ENCODE peak calls at places on chromosomes 12 and 14, in five cellular contexts. G is tibial artery; A is CD8-positive, alpha-beta T cell; Q is BJ; H is HL-60. U is an unnamed sample.

GRCh38 chr14:45610303-45610702 is 357.3 kb upstream of the MIS18BP1 start:
- DNase-seq in G (no peak), A (no peak), Q (peak; percentile 4), H (no peak), U (no peak)

GRCh38 chr14:61145903-61146411 is 135.2 kb downstream of the TMEM30B start:
- DNase-seq in G (no peak), A (no peak), Q (peak; percentile 95), H (no peak), U (peak; percentile 90)

GRCh38 chr12:101909646-101910045 is 32.3 kb downstream of the DRAM1 start:
- DNase-seq in G (no peak), A (no peak), Q (no peak), H (no peak), U (no peak)

GRCh38 chr12:110693731-110694130 is 4.8 kb upstream of the HVCN1 start:
- DNase-seq in G (peak; percentile 59), A (no peak), Q (no peak), H (peak; percentile 90), U (no peak)

GRCh38 chr14:95255487-95255886 is 64.2 kb downstream of the CLMN start:
- DNase-seq in G (peak; percentile 33), A (no peak), Q (no peak), H (peak; percentile 23), U (peak; percentile 32)

GRCh38 chr12:25592725-25593495 is 39.8 kb upstream of the LMNTD1 start:
- DNase-seq in G (no peak), A (no peak), Q (no peak), H (no peak), U (no peak)

GRCh38 chr14:29896354-29896768 is 31.3 kb downstream of the PRKD1 start:
- DNase-seq in G (no peak), A (no peak), Q (no peak), H (no peak), U (no peak)

GRCh38 chr14:60805881-60806569 is 71.5 kb downstream of the MNAT1 start:
- DNase-seq in G (no peak), A (no peak), Q (peak; percentile 37), H (no peak), U (peak; percentile 81)

GRCh38 chr14:74242055-74243042 is 3.1 kb downstream of the VSX2 start:
- DNase-seq in G (no peak), A (no peak), Q (no peak), H (no peak), U (no peak)
- H3K4me3 ChIP-seq in G (no peak overlapping the region), A (no peak overlapping the region), Q (no peak overlapping the region), H (no peak overlapping the region), U (no peak overlapping the region)

GRCh38 chr12:54191550-54192022 is 2.8 kb upstream of the SMUG1 start:
- DNase-seq in G (peak; percentile 82), A (peak; percentile 66), Q (no peak), H (peak; percentile 73), U (peak; percentile 87)
- TF ChIP-seq CTCF in G (peak; percentile 79), A (peak; percentile 68), Q (peak; percentile 92), H (peak; percentile 74), U (peak; percentile 88)

GRCh38 chr12:92105110-92105509 is 40.5 kb downstream of the BTG1 start:
- DNase-seq in G (no peak), A (no peak), Q (no peak), H (no peak), U (no peak)

GRCh38 chr12:92108651-92109050 is 37.0 kb downstream of the BTG1 start:
- DNase-seq in G (no peak), A (no peak), Q (peak; percentile 31), H (peak; percentile 84), U (peak; percentile 33)

GRCh38 chr12:92107621-92108131 is 38.0 kb downstream of the BTG1 start:
- DNase-seq in G (no peak), A (no peak), Q (no peak), H (no peak), U (no peak)

GRCh38 chr12:92107094-92107493 is 38.6 kb downstream of the BTG1 start:
- DNase-seq in G (no peak), A (no peak), Q (no peak), H (no peak), U (no peak)

DNA sequence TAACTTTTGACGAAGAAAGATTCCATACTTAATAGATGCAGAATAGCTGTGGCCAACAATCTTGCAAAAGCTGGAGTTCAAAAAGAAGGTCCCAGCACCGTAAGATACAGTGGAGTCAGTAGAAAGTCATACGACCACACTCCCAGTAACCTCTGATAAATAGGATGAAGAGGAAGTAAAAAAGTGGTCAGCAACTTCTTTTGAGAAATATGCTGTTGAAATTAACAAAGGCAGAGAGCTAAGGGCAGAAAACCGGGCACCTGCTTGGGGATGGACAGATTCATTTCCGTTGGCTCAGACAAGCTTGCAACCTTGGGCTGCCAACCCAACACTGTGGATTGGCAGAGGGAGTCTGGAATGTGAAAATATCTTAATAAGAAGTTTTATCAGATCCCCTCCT is 40.0 kb downstream of the BTG1 start:
- DNase-seq in G (no peak), A (no peak), Q (no peak), H (peak; percentile 77), U (no peak)
- H3K4me3 ChIP-seq in G (no peak overlapping the region), A (peak overlapping the region; percentile 1), Q (no peak overlapping the region), H (no peak overlapping the region), U (no peak overlapping the region)

DNA sequence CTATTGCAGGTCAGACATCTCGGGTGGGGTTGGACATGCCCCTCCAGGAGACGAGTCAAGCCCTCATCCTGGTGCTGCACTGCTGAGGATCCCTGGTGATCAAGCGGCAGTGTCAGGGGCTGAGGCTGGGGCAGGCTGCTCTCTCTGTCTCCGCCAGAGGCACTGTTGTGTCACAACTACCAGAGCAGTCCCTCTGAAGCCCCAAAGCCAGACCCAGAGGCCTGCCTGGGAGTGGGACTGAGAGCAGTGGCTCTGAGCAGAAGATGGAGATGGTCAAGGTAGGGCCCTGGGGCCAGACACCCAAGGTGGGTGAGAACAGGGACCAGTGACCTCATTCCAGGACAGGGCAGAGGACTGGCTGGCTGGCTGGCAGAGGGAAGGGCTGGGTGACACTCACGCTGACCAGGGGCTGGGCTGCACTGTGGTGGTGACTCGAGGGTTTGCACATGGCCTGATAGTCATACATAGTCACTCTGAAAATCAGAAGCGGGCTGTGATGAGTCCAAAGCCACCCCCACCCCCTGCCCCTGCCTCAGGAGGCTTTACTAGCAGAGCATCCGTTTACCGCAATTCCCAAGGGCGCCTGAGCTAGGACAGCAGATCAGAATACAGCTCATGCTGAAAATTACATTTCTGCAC is 19.6 kb upstream of the LRTM2 start:
- DNase-seq in G (no peak), A (no peak), Q (no peak), H (no peak), U (no peak)
- TF ChIP-seq CTCF in G (no peak), A (no peak), Q (peak; percentile 33), H (no peak), U (peak; percentile 13)

GRCh38 chr12:1531654-1532366 is 62.6 kb downstream of the FBXL14 start:
- DNase-seq in G (no peak), A (no peak), Q (no peak), H (no peak), U (no peak)
- H3K4me3 ChIP-seq in G (peak overlapping the region; percentile 64), A (no peak overlapping the region), Q (peak overlapping the region; percentile 78), H (no peak overlapping the region), U (peak overlapping the region; percentile 64)

DNA sequence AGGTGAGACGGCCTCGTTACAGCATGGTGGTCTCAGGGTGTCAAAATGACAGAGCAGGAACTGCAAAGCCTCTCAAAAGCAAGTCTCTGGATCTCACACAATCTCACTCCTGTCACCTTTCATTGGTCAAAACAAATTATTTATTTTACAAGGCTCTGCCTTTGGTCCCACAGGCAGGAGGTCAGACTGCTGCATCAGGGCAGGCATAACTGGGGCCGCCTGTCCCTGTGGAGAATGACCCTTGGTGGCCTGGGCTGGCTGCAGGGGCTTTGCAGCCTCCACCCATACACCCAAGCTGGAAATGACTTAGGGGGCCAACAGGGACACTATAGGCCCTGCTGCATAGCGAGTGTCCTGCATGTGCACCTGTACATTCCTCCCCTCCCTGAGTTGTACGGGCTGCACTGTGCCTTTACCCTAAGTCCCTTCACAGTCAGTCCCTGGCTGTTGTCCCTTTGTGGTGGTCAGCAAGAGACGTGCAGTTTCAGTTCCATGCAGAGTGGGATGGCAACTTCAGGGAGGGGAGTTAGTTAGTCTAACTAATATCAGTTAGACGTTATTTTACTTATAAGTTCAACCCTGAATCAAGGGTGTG is 28.1 kb downstream of the PEX5 start:
- DNase-seq in G (no peak), A (no peak), Q (no peak), H (no peak), U (no peak)
- TF ChIP-seq CTCF in G (no peak), A (no peak), Q (no peak), H (no peak), U (no peak)

U was measured in fibroblast of the aortic adventitia.